ENCODE peak calls at places on chromosomes 6 and 20, in seven cellular contexts. A is GM12878, L is SK-N-SH, X is HepG2, Y is suprapubic skin, S is stomach, P is breast epithelium. U is an unnamed sample.

GRCh38 chr20:46767127-46767761 is 57.8 kb downstream of the SLC2A10 start:
- DNase-seq in A (no peak), L (peak; percentile 43), X (peak; percentile 63), Y (no peak), S (peak; percentile 50), P (no peak), U (peak; percentile 94)

GRCh38 chr6:13908955-13909381 is 15.8 kb upstream of the RNF182 start:
- DNase-seq in A (peak; percentile 27), L (peak; percentile 78), X (peak; percentile 55), Y (no peak), S (peak; percentile 34), P (no peak), U (peak; percentile 85)

GRCh38 chr6:27138837-27139752 is 108.4 kb upstream of the PRSS16 start:
- DNase-seq in A (peak; percentile 95), L (peak; percentile 77), X (no peak), Y (no peak), S (peak; percentile 55), P (no peak), U (peak; percentile 97)

GRCh38 chr20:50151034-50151743 is 2.3 kb downstream of the PEDS1 start:
- DNase-seq in A (no peak), L (no peak), X (no peak), Y (no peak), S (peak; percentile 73), P (no peak), U (peak; percentile 60)

GRCh38 chr6:33585403-33586107 is 5.5 kb upstream of the BAK1 start:
- DNase-seq in A (peak; percentile 70), L (peak; percentile 89), X (peak; percentile 72), Y (peak; percentile 87), S (peak; percentile 89), P (peak; percentile 80), U (peak; percentile 87)

GRCh38 chr6:150301871-150302800 is 66.7 kb upstream of the IYD start:
- DNase-seq in A (no peak), L (no peak), X (peak; percentile 2), Y (no peak), S (no peak), P (no peak), U (no peak)

GRCh38 chr20:51540585-51540984 is 1.9 kb downstream of the NFATC2 start:
- DNase-seq in A (no peak), L (no peak), X (no peak), Y (peak; percentile 15), S (no peak), P (no peak), U (no peak)

GRCh38 chr6:147662639-147663038 is 154.1 kb downstream of the SAMD5 start:
- DNase-seq in A (no peak), L (no peak), X (no peak), Y (no peak), S (no peak), P (no peak), U (no peak)

GRCh38 chr20:62776692-62777527 is 19.4 kb upstream of the MRGBP start:
- DNase-seq in A (peak; percentile 21), L (peak; percentile 78), X (peak; percentile 58), Y (no peak), S (peak; percentile 60), P (no peak), U (peak; percentile 67)

GRCh38 chr20:10558635-10559187 is 115.1 kb downstream of the JAG1 start:
- DNase-seq in A (peak; percentile 84), L (no peak), X (no peak), Y (no peak), S (no peak), P (no peak), U (no peak)

GRCh38 chr6:131721161-131721560 is 10.3 kb upstream of the CTAGE9 start:
- DNase-seq in A (no peak), L (no peak), X (no peak), Y (no peak), S (no peak), P (no peak), U (no peak)

GRCh38 chr20:52303281-52303950 is 111.8 kb upstream of the ZFP64 start:
- DNase-seq in A (no peak), L (no peak), X (no peak), Y (no peak), S (no peak), P (no peak), U (no peak)

GRCh38 chr6:40535784-40536380 is 51.3 kb downstream of the LRFN2 start:
- DNase-seq in A (no peak), L (no peak), X (no peak), Y (no peak), S (no peak), P (no peak), U (no peak)

GRCh38 chr6:44020148-44020547 is 107.1 kb downstream of the MRPL14 start:
- DNase-seq in A (no peak), L (no peak), X (no peak), Y (peak; percentile 49), S (no peak), P (no peak), U (no peak)

GRCh38 chr6:17361013-17361412 is 32.4 kb upstream of the CAP2 start:
- DNase-seq in A (no peak), L (no peak), X (no peak), Y (no peak), S (no peak), P (no peak), U (no peak)

GRCh38 chr6:83970582-83970981 is 63.0 kb upstream of the MRAP2 start:
- DNase-seq in A (no peak), L (no peak), X (no peak), Y (no peak), S (no peak), P (no peak), U (no peak)

GRCh38 chr20:49724637-49725606 is 11.2 kb upstream of the B4GALT5 start:
- DNase-seq in A (no peak), L (no peak), X (peak; percentile 61), Y (no peak), S (no peak), P (no peak), U (no peak)

GRCh38 chr20:52060794-52061714 is 130.5 kb downstream of the ZFP64 start:
- DNase-seq in A (no peak), L (peak; percentile 27), X (peak; percentile 71), Y (no peak), S (no peak), P (no peak), U (peak; percentile 81)

GRCh38 chr20:57651977-57652864 is 32.0 kb upstream of the ZBP1 start:
- DNase-seq in A (no peak), L (peak; percentile 22), X (no peak), Y (peak; percentile 57), S (peak; percentile 23), P (peak; percentile 47), U (no peak)

GRCh38 chr6:51788121-51788520 is 299.3 kb downstream of the PKHD1 start:
- DNase-seq in A (no peak), L (no peak), X (no peak), Y (no peak), S (no peak), P (no peak), U (no peak)

GRCh38 chr6:33313105-33313708 is 671 bp downstream of the TAPBP start:
- DNase-seq in A (no peak), L (peak; percentile 79), X (no peak), Y (peak; percentile 80), S (peak; percentile 46), P (no peak), U (peak; percentile 75)

GRCh38 chr6:19836799-19837510 is at the start of gene ID4:
- DNase-seq in A (no peak), L (peak; percentile 90), X (no peak), Y (peak; percentile 98), S (peak; percentile 89), P (peak; percentile 91), U (peak; percentile 97)

GRCh38 chr20:57649617-57650015 is 29.4 kb upstream of the ZBP1 start:
- DNase-seq in A (no peak), L (no peak), X (no peak), Y (no peak), S (no peak), P (no peak), U (no peak)

DNA sequence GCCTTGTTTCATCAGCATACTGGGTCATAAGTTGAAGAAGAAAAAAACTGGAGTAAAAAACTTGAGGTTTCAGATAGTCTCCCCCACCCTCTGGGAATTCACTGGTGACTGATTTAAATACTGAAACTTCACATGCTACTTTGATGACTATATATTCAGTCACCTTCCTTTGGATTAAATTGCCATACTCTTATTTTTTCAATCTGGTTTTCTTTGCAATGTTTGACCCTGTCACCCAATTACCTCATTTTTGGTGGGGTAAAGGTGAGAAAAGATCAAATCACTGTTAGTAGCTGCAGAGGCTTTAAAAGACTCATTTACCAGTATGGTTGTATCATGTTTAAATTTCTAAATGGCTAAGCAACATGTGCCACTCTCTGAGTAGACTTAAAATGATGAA is 862.7 kb upstream of the FLRT3 start:
- DNase-seq in A (peak; percentile 51), L (no peak), X (no peak), Y (no peak), S (no peak), P (no peak), U (no peak)
- TF ChIP-seq CTCF in A (no peak), L (no peak), X (no peak), Y (no peak), S (no peak), P (no peak), U (no peak)

DNA sequence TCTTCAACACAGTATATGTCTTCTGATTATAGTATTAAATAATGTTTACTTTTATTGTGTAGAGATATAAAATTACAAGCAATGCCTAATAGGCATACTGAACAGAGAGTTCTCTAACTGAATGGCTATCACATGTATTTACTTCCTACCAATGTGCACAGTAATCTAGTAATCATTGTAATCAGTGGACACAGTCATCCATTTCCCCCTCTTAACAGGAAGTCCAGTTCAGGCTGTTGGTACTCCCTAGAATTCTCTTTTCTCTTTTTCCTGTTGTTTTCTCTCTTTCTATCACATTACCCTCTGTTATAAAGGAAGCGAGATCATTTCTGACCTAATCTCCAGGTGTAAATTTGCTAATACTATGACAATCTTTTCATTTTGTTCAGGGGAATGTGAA is 172.5 kb downstream of the HTR1B start:
- DNase-seq in A (no peak), L (no peak), X (no peak), Y (no peak), S (no peak), P (no peak), U (no peak)
- TF ChIP-seq POLR2AphosphoS5 in A (no peak), L (no peak), X (no peak), Y (no peak), S (no peak), P (no peak), U (no peak)

DNA sequence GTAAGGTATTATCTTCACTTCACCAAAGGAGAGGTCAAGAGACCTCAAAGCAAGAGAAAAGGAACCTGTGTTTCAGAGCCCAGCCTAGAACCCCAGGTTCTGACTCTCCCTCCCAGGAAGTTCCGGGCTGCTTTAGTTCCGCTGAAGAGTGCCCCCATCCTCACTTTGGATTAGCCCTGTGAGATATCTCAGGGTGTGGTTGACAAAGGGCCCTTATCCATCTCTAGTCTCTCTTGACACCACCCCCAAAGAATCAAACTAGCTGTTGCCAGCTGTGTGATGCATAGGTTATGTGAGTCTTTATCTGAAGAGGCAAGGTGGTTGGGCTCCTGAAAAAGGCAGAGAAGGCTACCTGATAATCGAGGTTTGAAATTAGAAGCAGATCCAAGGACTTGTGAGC is 20.6 kb downstream of the BRPF3 start:
- DNase-seq in A (no peak), L (no peak), X (no peak), Y (no peak), S (no peak), P (no peak), U (no peak)
- H3K36me3 ChIP-seq in A (peaks cover 10% of the 10 kb centered on the region), L (peaks cover 64% of the 10 kb centered on the region), X (peaks cover 45% of the 10 kb centered on the region), Y (peaks cover 88% of the 10 kb centered on the region), S (peaks cover 100% of the 10 kb centered on the region), P (peaks cover 11% of the 10 kb centered on the region), U (peaks cover 32% of the 10 kb centered on the region)

DNA sequence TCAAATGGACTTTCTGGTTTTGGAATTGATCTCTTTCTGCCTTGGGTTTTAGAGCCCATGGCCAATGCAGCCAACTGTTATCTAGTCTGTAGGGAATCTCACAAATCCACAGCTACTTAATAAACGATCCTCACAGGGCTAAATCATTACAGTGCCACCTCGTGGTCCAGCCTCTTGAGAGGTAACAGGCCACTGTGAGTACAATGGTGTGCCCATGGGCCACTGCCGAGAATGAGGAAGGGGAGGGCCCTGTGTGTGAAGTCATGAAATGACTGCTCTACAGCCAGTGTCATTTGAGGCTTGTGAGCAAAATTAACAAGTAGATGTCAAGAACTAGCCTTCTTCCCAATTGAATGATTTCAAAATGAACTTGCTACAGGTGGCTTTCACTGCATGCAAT is 54.3 kb upstream of the GMPR start:
- DNase-seq in A (peak; percentile 45), L (no peak), X (peak; percentile 42), Y (no peak), S (peak; percentile 69), P (no peak), U (peak; percentile 43)
- TF ChIP-seq CTCF in A (peak; percentile 55), L (peak; percentile 31), X (peak; percentile 70), Y (peak; percentile 23), S (peak; percentile 35), P (no peak), U (peak; percentile 67)